ENCODE peak calls at places on chromosome X, in six cellular contexts. O, Q, A, Z, H and P are unnamed samples.

GRCh38 chrX:13893826-13894225 is 76.9 kb upstream of the GPM6B start:
- DNase-seq in O (no peak), Q (no peak), A (no peak), Z (no peak), H (no peak), P (no peak)

GRCh38 chrX:135185795-135186443 is 14.7 kb upstream of the CT55 start:
- DNase-seq in O (peak), Q (peak), A (peak), Z (no peak), H (peak), P (peak)

GRCh38 chrX:63855896-63856295 is 70.9 kb upstream of the ARHGEF9 start:
- DNase-seq in O (no peak), Q (no peak), A (no peak), Z (peak), H (no peak), P (no peak)

GRCh38 chrX:47420264-47420663 is 49.9 kb downstream of the ZNF157 start:
- DNase-seq in O (no peak), Q (no peak), A (no peak), Z (no peak), H (no peak), P (no peak)

GRCh38 chrX:153055827-153056748 is at the start of gene PNMA3:
- DNase-seq in O (no peak), Q (no peak), A (no peak), Z (no peak), H (no peak), P (no peak)

GRCh38 chrX:153063315-153063714 is 7.0 kb downstream of the PNMA3 start:
- DNase-seq in O (no peak), Q (no peak), A (no peak), Z (no peak), H (no peak), P (no peak)

GRCh38 chrX:154918060-154918483 is 31.9 kb downstream of the F8A1 start:
- DNase-seq in O (peak), Q (peak), A (peak), Z (peak), H (peak), P (peak)

GRCh38 chrX:117996918-117997480 is 119.6 kb downstream of the KLHL13 start:
- DNase-seq in O (no peak), Q (no peak), A (peak), Z (no peak), H (peak), P (no peak)

GRCh38 chrX:68631331-68631730 is 16.1 kb upstream of the STARD8 start:
- DNase-seq in O (no peak), Q (no peak), A (no peak), Z (no peak), H (no peak), P (no peak)

GRCh38 chrX:40465735-40466551 is 114.8 kb upstream of the ATP6AP2 start:
- DNase-seq in O (no peak), Q (no peak), A (no peak), Z (no peak), H (no peak), P (no peak)

GRCh38 chrX:48688531-48689142 is 5.0 kb downstream of the WAS start:
- DNase-seq in O (no peak), Q (no peak), A (no peak), Z (no peak), H (no peak), P (no peak)

GRCh38 chrX:120036704-120037103 is 40.8 kb downstream of the RHOXF2B start:
- DNase-seq in O (no peak), Q (no peak), A (no peak), Z (no peak), H (no peak), P (peak)

GRCh38 chrX:136794080-136794479 is 13.3 kb upstream of the ARHGEF6 start:
- DNase-seq in O (no peak), Q (peak), A (no peak), Z (no peak), H (no peak), P (no peak)

GRCh38 chrX:136215559-136215958 is 35.6 kb downstream of the MAP7D3 start:
- DNase-seq in O (no peak), Q (no peak), A (no peak), Z (no peak), H (no peak), P (no peak)

GRCh38 chrX:45771114-45771513 is 570.4 kb upstream of the DIPK2B start:
- DNase-seq in O (no peak), Q (no peak), A (peak), Z (peak), H (no peak), P (no peak)

GRCh38 chrX:12563121-12563520 is 228.1 kb upstream of the PRPS2 start:
- DNase-seq in O (no peak), Q (no peak), A (no peak), Z (no peak), H (no peak), P (no peak)

GRCh38 chrX:68018248-68019203 is 414.8 kb downstream of the OPHN1 start:
- DNase-seq in O (peak), Q (no peak), A (peak), Z (no peak), H (no peak), P (peak)

GRCh38 chrX:10404435-10404834 is 215.9 kb downstream of the MID1 start:
- DNase-seq in O (no peak), Q (no peak), A (no peak), Z (no peak), H (no peak), P (no peak)

GRCh38 chrX:39816871-39817731 is 280.7 kb downstream of the BCOR start:
- DNase-seq in O (peak), Q (no peak), A (no peak), Z (peak), H (no peak), P (no peak)

GRCh38 chrX:47184486-47184885 is 9.1 kb upstream of the UBA1 start:
- DNase-seq in O (no peak), Q (no peak), A (no peak), Z (no peak), H (no peak), P (no peak)

GRCh38 chrX:138777230-138777629 is 65.7 kb upstream of the FGF13 start:
- DNase-seq in O (no peak), Q (no peak), A (no peak), Z (no peak), H (no peak), P (no peak)

GRCh38 chrX:71107762-71108360 is 1.3 kb upstream of the CXorf65 start:
- DNase-seq in O (no peak), Q (no peak), A (no peak), Z (no peak), H (no peak), P (no peak)

GRCh38 chrX:128457674-128458073 is 405.5 kb upstream of the ACTRT1 start:
- DNase-seq in O (no peak), Q (no peak), A (no peak), Z (no peak), H (no peak), P (no peak)

GRCh38 chrX:56728321-56728720 is 722 bp upstream of the NBDY start:
- DNase-seq in O (no peak), Q (no peak), A (no peak), Z (no peak), H (peak), P (peak)

GRCh38 chrX:103376118-103376978 is at the start of gene BEX3:
- DNase-seq in O (peak), Q (peak), A (peak), Z (peak), H (no peak), P (no peak)

GRCh38 chrX:12011075-12011474 is 127.2 kb upstream of the FRMPD4 start:
- DNase-seq in O (no peak), Q (no peak), A (no peak), Z (no peak), H (no peak), P (no peak)

GRCh38 chrX:57227691-57228090 is 58.8 kb upstream of the FAAH2 start:
- DNase-seq in O (no peak), Q (no peak), A (no peak), Z (no peak), H (no peak), P (no peak)

GRCh38 chrX:77087529-77088169 is 359.5 kb upstream of the FGF16 start:
- DNase-seq in O (no peak), Q (no peak), A (peak), Z (no peak), H (no peak), P (no peak)

GRCh38 chrX:22060451-22060940 is 28.4 kb downstream of the PHEX start:
- DNase-seq in O (no peak), Q (no peak), A (peak), Z (peak), H (peak), P (no peak)

GRCh38 chrX:39518451-39519212 is 579.1 kb downstream of the BCOR start:
- DNase-seq in O (no peak), Q (no peak), A (no peak), Z (no peak), H (no peak), P (no peak)

GRCh38 chrX:74178536-74178935 is 125.4 kb upstream of the ZCCHC13 start:
- DNase-seq in O (no peak), Q (no peak), A (no peak), Z (no peak), H (no peak), P (no peak)

GRCh38 chrX:38277136-38277535 is 50.2 kb downstream of the RPGR start:
- DNase-seq in O (no peak), Q (no peak), A (no peak), Z (no peak), H (no peak), P (no peak)

GRCh38 chrX:13693341-13693871 is 4.5 kb downstream of the RAB9A start:
- DNase-seq in O (no peak), Q (no peak), A (no peak), Z (no peak), H (no peak), P (no peak)